ENCODE peak calls at places on chromosomes 2 and 18, in four cellular contexts. J is left ventricle myocardium inferior, W is endodermal cell, F is HFF-Myc. A is an unnamed sample.

GRCh38 chr2:71831208-71831577 is 316.5 kb downstream of the CYP26B1 start:
- DNase-seq in J (peak; percentile 61), W (peak; percentile 42), F (no peak), A (peak; percentile 90)

GRCh38 chr18:76098728-76099514 is 396.1 kb downstream of the ZNF516 start:
- DNase-seq in J (no peak), W (no peak), F (no peak), A (no peak)

GRCh38 chr2:20091305-20091991 is 40.0 kb upstream of the LAPTM4A start:
- DNase-seq in J (peak; percentile 69), W (no peak), F (peak; percentile 66), A (peak; percentile 98)

GRCh38 chr18:77297919-77298571 is 48.4 kb downstream of the GALR1 start:
- DNase-seq in J (no peak), W (no peak), F (no peak), A (no peak)

GRCh38 chr2:217404236-217404760 is 544.4 kb upstream of the TNP1 start:
- DNase-seq in J (no peak), W (no peak), F (no peak), A (no peak)

GRCh38 chr18:13879492-13879891 is 35.8 kb downstream of the MC2R start:
- DNase-seq in J (no peak), W (no peak), F (no peak), A (no peak)

GRCh38 chr2:38217401-38218188 is 141.6 kb upstream of the CYP1B1 start:
- DNase-seq in J (no peak), W (no peak), F (no peak), A (no peak)

GRCh38 chr18:598053-598665 is 1.4 kb downstream of the CLUL1 start:
- DNase-seq in J (no peak), W (no peak), F (peak; percentile 39), A (no peak)

GRCh38 chr18:9474103-9474982 is 970 bp upstream of the RALBP1 start:
- DNase-seq in J (no peak), W (peak; percentile 59), F (no peak), A (no peak)

GRCh38 chr2:153808675-153809074 is 63.0 kb upstream of the GALNT13 start:
- DNase-seq in J (no peak), W (no peak), F (no peak), A (no peak)

GRCh38 chr2:191638802-191639172 is 39.1 kb upstream of the NABP1 start:
- DNase-seq in J (no peak), W (no peak), F (no peak), A (no peak)

GRCh38 chr2:233846387-233847247 is 7.7 kb downstream of the HJURP start:
- DNase-seq in J (no peak), W (no peak), F (no peak), A (no peak)

GRCh38 chr2:44100351-44100750 is 68.3 kb upstream of the PPM1B start:
- DNase-seq in J (peak; percentile 25), W (no peak), F (peak; percentile 56), A (peak; percentile 99)

GRCh38 chr18:9615280-9615797 is 980 bp upstream of the PPP4R1 start:
- DNase-seq in J (no peak), W (peak; percentile 50), F (no peak), A (no peak)

GRCh38 chr18:74040459-74041332 is 106.9 kb downstream of the FBXO15 start:
- DNase-seq in J (no peak), W (peak; percentile 92), F (peak; percentile 5), A (no peak)

GRCh38 chr2:97673915-97674283 is 4.4 kb downstream of the C2orf92 start:
- DNase-seq in J (no peak), W (no peak), F (no peak), A (no peak)

GRCh38 chr2:212193803-212194202 is 344.8 kb downstream of the ERBB4 start:
- DNase-seq in J (no peak), W (no peak), F (no peak), A (no peak)

GRCh38 chr2:237527241-237527640 is 39.1 kb upstream of the PRLH start:
- DNase-seq in J (no peak), W (no peak), F (no peak), A (no peak)

GRCh38 chr2:207181526-207182274 is 16.0 kb upstream of the KLF7 start:
- DNase-seq in J (no peak), W (no peak), F (no peak), A (no peak)

GRCh38 chr2:113229795-113230194 is 48.9 kb downstream of the PAX8 start:
- DNase-seq in J (no peak), W (no peak), F (no peak), A (no peak)

GRCh38 chr18:48607049-48607984 is 68.5 kb downstream of the CTIF start:
- DNase-seq in J (peak; percentile 53), W (no peak), F (peak; percentile 59), A (peak; percentile 89)

GRCh38 chr2:220000080-220000479 is 372.6 kb downstream of the SLC4A3 start:
- DNase-seq in J (no peak), W (no peak), F (no peak), A (no peak)

GRCh38 chr2:239579081-239579480 is 178.3 kb upstream of the HDAC4 start:
- DNase-seq in J (peak; percentile 10), W (no peak), F (no peak), A (no peak)

GRCh38 chr2:215601990-215602721 is 166.3 kb upstream of the FN1 start:
- DNase-seq in J (no peak), W (no peak), F (no peak), A (peak; percentile 86)

GRCh38 chr2:109242654-109243331 is 113.8 kb downstream of the SH3RF3 start:
- DNase-seq in J (peak; percentile 57), W (no peak), F (peak; percentile 30), A (peak; percentile 98)

GRCh38 chr18:58495202-58495601 is 133.7 kb downstream of the ALPK2 start:
- DNase-seq in J (no peak), W (no peak), F (no peak), A (peak; percentile 47)

GRCh38 chr2:64493788-64494187 is 30.3 kb upstream of the AFTPH start:
- DNase-seq in J (no peak), W (peak; percentile 29), F (no peak), A (no peak)

GRCh38 chr2:144943986-144944385 is 424.1 kb upstream of the ZEB2 start:
- DNase-seq in J (no peak), W (no peak), F (no peak), A (peak; percentile 73)

GRCh38 chr2:106575955-106576354 is 88.8 kb downstream of the CD8B2 start:
- DNase-seq in J (peak; percentile 41), W (peak; percentile 81), F (peak; percentile 65), A (peak; percentile 17)

GRCh38 chr2:32058130-32058529 is 5.2 kb upstream of the SPAST start:
- DNase-seq in J (no peak), W (no peak), F (no peak), A (peak; percentile 22)

GRCh38 chr2:165758276-165758675 is 35.8 kb downstream of the GALNT3 start:
- DNase-seq in J (no peak), W (no peak), F (no peak), A (no peak)

DNA sequence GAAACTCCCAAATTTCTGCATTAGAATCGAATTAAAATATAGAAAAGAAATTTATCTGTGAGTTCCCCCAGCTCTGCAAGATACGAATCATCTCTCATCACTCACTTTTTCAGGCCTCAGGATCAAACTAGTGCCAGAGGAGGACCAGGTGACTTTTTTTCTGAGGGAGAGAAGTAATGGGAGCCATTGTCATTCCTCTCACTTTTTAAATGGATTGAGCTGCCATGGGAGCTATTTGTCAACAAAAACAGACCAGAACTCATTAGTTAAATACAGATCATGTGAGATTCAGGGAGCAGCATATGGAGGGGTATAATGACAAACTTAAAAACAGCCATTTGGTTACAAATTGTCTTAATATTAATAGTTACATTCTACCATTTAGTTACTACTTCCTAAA is 594.4 kb downstream of the DPP10 start:
- DNase-seq in J (no peak), W (no peak), F (no peak), A (no peak)
- TF ChIP-seq CTCF in J (no peak), W (no peak), F (no peak), A (no peak)

DNA sequence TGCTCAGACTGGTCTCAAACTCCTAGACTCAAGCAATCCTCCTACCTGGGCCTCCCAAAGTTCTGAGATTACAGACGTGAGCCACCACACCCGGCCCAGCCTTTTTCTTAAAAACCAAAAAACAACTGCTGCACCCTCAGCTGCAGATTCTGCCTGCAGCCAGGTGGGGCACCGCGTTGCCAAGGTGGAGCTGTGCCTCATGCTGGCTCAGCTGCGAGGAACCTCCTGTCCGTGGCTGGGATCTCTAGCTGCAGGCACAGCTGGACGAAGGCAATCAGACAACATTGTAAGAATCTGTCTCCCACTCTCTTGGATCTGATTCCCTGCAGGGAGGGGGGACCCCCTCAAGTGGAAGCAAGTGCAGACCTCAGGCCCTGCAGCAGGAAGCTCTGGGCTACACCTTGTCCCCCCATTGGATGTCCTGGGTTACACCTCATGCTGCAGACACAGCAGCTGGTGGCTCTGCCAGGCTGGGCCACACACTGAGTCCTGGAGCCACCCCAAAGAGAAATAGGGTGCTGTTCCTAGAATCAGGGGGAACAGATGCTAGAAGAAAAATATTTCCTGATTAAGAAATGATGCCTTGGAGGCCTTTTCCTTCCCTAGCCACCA is 24.1 kb downstream of the CIDEA start:
- DNase-seq in J (no peak), W (peak; percentile 80), F (no peak), A (no peak)
- H3K4me3 ChIP-seq in J (peak overlapping the region; percentile 63), W (no peak overlapping the region), F (peak overlapping the region; percentile 45), A (peak overlapping the region; percentile 60)

GRCh38 chr2:148207111-148207510 is 186.2 kb downstream of the MBD5 start:
- DNase-seq in J (no peak), W (no peak), F (no peak), A (no peak)

GRCh38 chr2:148202237-148202636 is 181.3 kb downstream of the MBD5 start:
- DNase-seq in J (no peak), W (no peak), F (no peak), A (no peak)

DNA sequence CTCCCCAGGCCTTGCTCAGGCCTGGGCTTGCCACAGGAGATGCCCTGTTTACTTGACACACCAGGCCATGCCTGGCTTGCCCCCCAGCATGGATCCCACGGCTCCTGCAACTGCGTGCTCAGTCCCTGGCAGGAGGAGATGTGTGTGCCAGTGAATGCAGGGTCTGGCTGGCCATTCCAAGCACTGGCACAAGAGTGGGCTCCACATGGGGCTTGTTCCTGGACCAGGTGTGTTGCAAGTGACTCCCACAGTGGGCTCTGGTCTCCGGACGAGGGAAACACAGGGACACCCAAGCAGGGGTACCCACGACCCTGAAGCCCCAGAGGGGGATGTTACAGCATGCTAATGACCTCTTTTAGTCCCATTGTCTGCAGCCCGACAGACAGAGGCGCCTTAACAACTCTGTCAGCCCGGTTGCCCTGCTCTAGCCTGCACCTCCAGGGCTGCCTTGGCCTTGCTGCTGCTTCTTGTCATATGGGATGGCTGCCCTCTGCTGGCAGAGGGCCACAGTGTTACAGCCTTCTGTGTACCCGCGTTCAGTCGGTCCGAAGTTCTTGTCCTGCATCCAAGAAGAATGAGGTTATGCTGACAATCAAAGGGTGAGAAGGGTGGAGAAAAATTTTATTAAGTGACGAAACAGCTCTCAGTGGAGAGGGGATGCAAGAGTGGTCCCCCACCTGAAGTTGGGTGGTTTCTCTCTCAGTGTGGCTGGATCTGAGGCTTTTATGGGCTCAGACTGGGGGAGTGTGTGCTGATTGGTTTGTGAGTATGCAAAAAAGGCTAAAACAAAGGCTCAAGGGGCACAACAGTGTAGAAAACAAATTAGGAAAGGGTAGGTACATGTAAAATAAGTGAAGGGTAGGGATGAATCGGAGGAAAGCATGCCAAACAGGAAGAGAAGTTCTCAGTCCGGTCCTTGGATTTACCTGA is 180.4 kb downstream of the MBD5 start:
- DNase-seq in J (peak; percentile 16), W (peak; percentile 96), F (peak; percentile 5), A (peak; percentile 16)
- TF ChIP-seq CTCF in J (peak; percentile 44), W (peak; percentile 90), F (peak; percentile 54), A (peak; percentile 24)

GRCh38 chr2:2812117-2812516 is 481.0 kb upstream of the MYT1L start:
- DNase-seq in J (no peak), W (peak; percentile 10), F (no peak), A (no peak)
- H3K4me3 ChIP-seq in J (no peak overlapping the region), W (no peak overlapping the region), F (no peak overlapping the region), A (no peak overlapping the region)